ENCODE peak calls at places on chromosomes 1 and 21, in four cellular contexts. One of them, this sample, is unnamed.

GRCh38 chr21:42677339-42678117 is 24.1 kb downstream of the PDE9A start:
- DNase-seq in K562: no peak
- DNase-seq in HepG2: no peak
- DNase-seq in endothelial cell of umbilical vein: peak
- DNase-seq in this sample: no peak

GRCh38 chr1:169538998-169539871 is 47.0 kb downstream of the F5 start:
- DNase-seq in K562: no peak
- DNase-seq in endothelial cell of umbilical vein: no peak
- DNase-seq in HepG2: peak
- DNase-seq in this sample: peak

GRCh38 chr1:234692961-234693360 is 83.0 kb upstream of the IRF2BP2 start:
- DNase-seq in HepG2: no peak
- DNase-seq in endothelial cell of umbilical vein: no peak
- DNase-seq in K562: no peak
- DNase-seq in this sample: no peak

GRCh38 chr21:46648539-46648938 is 13.1 kb downstream of the PRMT2 start:
- DNase-seq in HepG2: no peak
- DNase-seq in K562: no peak
- DNase-seq in endothelial cell of umbilical vein: no peak
- DNase-seq in this sample: no peak

GRCh38 chr1:205633421-205633976 is 1.7 kb upstream of the ELK4 start:
- DNase-seq in K562: no peak
- DNase-seq in HepG2: no peak
- DNase-seq in endothelial cell of umbilical vein: peak
- DNase-seq in this sample: no peak

GRCh38 chr1:203267912-203268311 is 37.4 kb upstream of the BTG2 start:
- DNase-seq in HepG2: no peak
- DNase-seq in endothelial cell of umbilical vein: no peak
- DNase-seq in K562: no peak
- DNase-seq in this sample: no peak

GRCh38 chr1:94298861-94299260 is 61.5 kb upstream of the ARHGAP29 start:
- DNase-seq in HepG2: peak
- DNase-seq in K562: no peak
- DNase-seq in endothelial cell of umbilical vein: peak
- DNase-seq in this sample: no peak

GRCh38 chr21:33071878-33072306 is 2.0 kb downstream of the OLIG1 start:
- DNase-seq in endothelial cell of umbilical vein: peak
- DNase-seq in HepG2: no peak
- DNase-seq in K562: no peak
- DNase-seq in this sample: no peak

GRCh38 chr1:7427066-7427465 is 344.0 kb upstream of the VAMP3 start:
- DNase-seq in endothelial cell of umbilical vein: no peak
- DNase-seq in K562: no peak
- DNase-seq in HepG2: no peak
- DNase-seq in this sample: no peak

GRCh38 chr1:97797403-97798183 is 123.2 kb downstream of the DPYD start:
- DNase-seq in HepG2: no peak
- DNase-seq in endothelial cell of umbilical vein: peak
- DNase-seq in K562: no peak
- DNase-seq in this sample: no peak

GRCh38 chr21:44024895-44025353 is 12.8 kb downstream of the TRAPPC10 start:
- DNase-seq in K562: no peak
- DNase-seq in HepG2: no peak
- DNase-seq in endothelial cell of umbilical vein: peak
- DNase-seq in this sample: no peak

GRCh38 chr1:208332036-208332773 is 88.0 kb upstream of the PLXNA2 start:
- DNase-seq in K562: no peak
- DNase-seq in HepG2: no peak
- DNase-seq in endothelial cell of umbilical vein: no peak
- DNase-seq in this sample: no peak

GRCh38 chr1:200909757-200910239 is 15.1 kb downstream of the INAVA start:
- DNase-seq in HepG2: no peak
- DNase-seq in endothelial cell of umbilical vein: no peak
- DNase-seq in K562: no peak
- DNase-seq in this sample: no peak

GRCh38 chr1:91564888-91565700 is 64.4 kb downstream of the CDC7 start:
- DNase-seq in K562: no peak
- DNase-seq in endothelial cell of umbilical vein: no peak
- DNase-seq in HepG2: no peak
- DNase-seq in this sample: no peak

GRCh38 chr1:204319462-204319861 is 40.3 kb downstream of the PLEKHA6 start:
- DNase-seq in HepG2: no peak
- DNase-seq in K562: peak
- DNase-seq in endothelial cell of umbilical vein: peak
- DNase-seq in this sample: peak

GRCh38 chr1:6519935-6520621 is 28.6 kb upstream of the PLEKHG5 start:
- DNase-seq in K562: no peak
- DNase-seq in HepG2: no peak
- DNase-seq in endothelial cell of umbilical vein: no peak
- DNase-seq in this sample: no peak

GRCh38 chr1:70211536-70211935 is 6.2 kb upstream of the LRRC40 start:
- DNase-seq in HepG2: no peak
- DNase-seq in K562: no peak
- DNase-seq in endothelial cell of umbilical vein: no peak
- DNase-seq in this sample: no peak

GRCh38 chr21:38982096-38982495 is 176.4 kb downstream of the ETS2 start:
- DNase-seq in HepG2: peak
- DNase-seq in K562: no peak
- DNase-seq in endothelial cell of umbilical vein: no peak
- DNase-seq in this sample: no peak

GRCh38 chr1:91731815-91732214 is 154.1 kb downstream of the TGFBR3 start:
- DNase-seq in endothelial cell of umbilical vein: peak
- DNase-seq in K562: no peak
- DNase-seq in HepG2: no peak
- DNase-seq in this sample: no peak

GRCh38 chr1:91537281-91538069 is 36.8 kb downstream of the CDC7 start:
- DNase-seq in endothelial cell of umbilical vein: no peak
- DNase-seq in HepG2: no peak
- DNase-seq in K562: no peak
- DNase-seq in this sample: no peak

GRCh38 chr1:90133133-90133532 is 138.2 kb downstream of the ZNF326 start:
- DNase-seq in HepG2: peak
- DNase-seq in K562: peak
- DNase-seq in endothelial cell of umbilical vein: peak
- DNase-seq in this sample: peak

GRCh38 chr1:213131851-213132655 is 81.0 kb downstream of the RPS6KC1 start:
- DNase-seq in K562: no peak
- DNase-seq in endothelial cell of umbilical vein: peak
- DNase-seq in HepG2: peak
- DNase-seq in this sample: no peak

GRCh38 chr1:90114521-90115141 is 119.7 kb downstream of the ZNF326 start:
- DNase-seq in endothelial cell of umbilical vein: peak
- DNase-seq in K562: peak
- DNase-seq in HepG2: peak
- DNase-seq in this sample: peak

GRCh38 chr1:207578796-207579435 is 66.0 kb upstream of the CR1L start:
- DNase-seq in K562: no peak
- DNase-seq in endothelial cell of umbilical vein: no peak
- DNase-seq in HepG2: no peak
- DNase-seq in this sample: no peak

GRCh38 chr1:43067856-43068751 is 104.0 kb downstream of the EBNA1BP2 start:
- DNase-seq in HepG2: no peak
- DNase-seq in endothelial cell of umbilical vein: no peak
- DNase-seq in K562: no peak
- DNase-seq in this sample: no peak

GRCh38 chr1:35443768-35444518 is 113.3 kb downstream of the KIAA0319L start:
- DNase-seq in K562: no peak
- DNase-seq in endothelial cell of umbilical vein: no peak
- DNase-seq in HepG2: peak
- DNase-seq in this sample: no peak

GRCh38 chr1:65020774-65021173 is 54.4 kb upstream of the JAK1 start:
- DNase-seq in K562: no peak
- DNase-seq in HepG2: peak
- DNase-seq in endothelial cell of umbilical vein: peak
- DNase-seq in this sample: no peak

GRCh38 chr1:115727706-115728249 is 40.7 kb downstream of the CASQ2 start:
- DNase-seq in HepG2: peak
- DNase-seq in K562: no peak
- DNase-seq in endothelial cell of umbilical vein: no peak
- DNase-seq in this sample: no peak

GRCh38 chr1:40884055-40884795 is 22.1 kb upstream of the CITED4 start:
- DNase-seq in K562: no peak
- DNase-seq in endothelial cell of umbilical vein: no peak
- DNase-seq in HepG2: no peak
- DNase-seq in this sample: no peak

GRCh38 chr1:59560807-59561450 is 253.8 kb upstream of the HOOK1 start:
- DNase-seq in HepG2: peak
- DNase-seq in endothelial cell of umbilical vein: peak
- DNase-seq in K562: no peak
- DNase-seq in this sample: no peak

DNA sequence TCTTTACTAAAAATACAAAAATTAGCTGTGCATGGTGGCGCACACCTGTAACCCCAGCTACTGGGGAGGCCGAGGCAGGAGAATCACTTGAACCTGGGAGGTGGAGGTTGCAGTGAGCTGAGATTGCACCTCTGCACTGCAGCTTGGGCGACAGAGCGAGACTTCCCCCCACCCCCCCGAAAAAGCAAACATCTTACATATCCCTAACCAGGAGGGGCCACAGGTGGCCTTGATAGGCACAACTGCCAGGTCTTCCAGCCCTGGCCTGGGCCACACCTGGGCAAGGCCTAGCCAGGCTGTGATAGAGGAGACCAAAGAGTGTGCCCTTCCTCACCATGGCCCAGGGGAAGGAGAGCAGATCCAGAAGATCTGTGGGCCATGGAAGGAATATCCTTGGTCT is 28.6 kb upstream of the POU3F1 start:
- DNase-seq in endothelial cell of umbilical vein: no peak
- DNase-seq in HepG2: no peak
- DNase-seq in K562: no peak
- DNase-seq in this sample: no peak
- TF ChIP-seq JUN in endothelial cell of umbilical vein: no peak
- TF ChIP-seq JUN in HepG2: no peak
- TF ChIP-seq JUN in K562: no peak
- TF ChIP-seq JUN in this sample: no peak

GRCh38 chr1:185289880-185290279 is 27.2 kb downstream of the IVNS1ABP start:
- DNase-seq in HepG2: no peak
- DNase-seq in K562: no peak
- DNase-seq in endothelial cell of umbilical vein: no peak
- DNase-seq in this sample: no peak
- TF ChIP-seq MAX in HepG2: no peak
- TF ChIP-seq MAX in K562: no peak
- TF ChIP-seq MAX in endothelial cell of umbilical vein: no peak
- TF ChIP-seq MAX in this sample: no peak

DNA sequence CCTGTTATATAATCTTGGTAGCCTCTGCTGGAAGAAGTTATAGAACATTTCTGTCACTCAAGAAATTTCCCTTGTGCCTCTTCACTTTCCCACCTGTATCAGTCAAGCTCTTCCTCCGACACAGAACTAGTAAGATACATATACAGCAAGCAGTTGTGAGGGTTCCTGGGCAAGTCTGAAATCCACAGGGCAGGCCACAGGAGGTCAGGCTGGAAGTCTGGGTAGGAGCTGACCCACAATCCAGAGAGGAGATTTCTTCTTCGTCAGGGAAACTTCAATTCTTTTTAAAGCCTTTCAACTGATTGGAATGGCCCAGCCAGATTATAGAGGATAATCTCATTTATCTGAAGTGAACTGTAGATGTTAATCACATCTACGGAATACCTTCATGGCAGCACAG is 96.4 kb upstream of the FMN2 start:
- DNase-seq in endothelial cell of umbilical vein: no peak
- DNase-seq in HepG2: no peak
- DNase-seq in K562: no peak
- DNase-seq in this sample: no peak
- TF ChIP-seq MYC in endothelial cell of umbilical vein: no peak
- TF ChIP-seq MYC in HepG2: no peak
- TF ChIP-seq MYC in K562: no peak
- TF ChIP-seq MYC in this sample: no peak

DNA sequence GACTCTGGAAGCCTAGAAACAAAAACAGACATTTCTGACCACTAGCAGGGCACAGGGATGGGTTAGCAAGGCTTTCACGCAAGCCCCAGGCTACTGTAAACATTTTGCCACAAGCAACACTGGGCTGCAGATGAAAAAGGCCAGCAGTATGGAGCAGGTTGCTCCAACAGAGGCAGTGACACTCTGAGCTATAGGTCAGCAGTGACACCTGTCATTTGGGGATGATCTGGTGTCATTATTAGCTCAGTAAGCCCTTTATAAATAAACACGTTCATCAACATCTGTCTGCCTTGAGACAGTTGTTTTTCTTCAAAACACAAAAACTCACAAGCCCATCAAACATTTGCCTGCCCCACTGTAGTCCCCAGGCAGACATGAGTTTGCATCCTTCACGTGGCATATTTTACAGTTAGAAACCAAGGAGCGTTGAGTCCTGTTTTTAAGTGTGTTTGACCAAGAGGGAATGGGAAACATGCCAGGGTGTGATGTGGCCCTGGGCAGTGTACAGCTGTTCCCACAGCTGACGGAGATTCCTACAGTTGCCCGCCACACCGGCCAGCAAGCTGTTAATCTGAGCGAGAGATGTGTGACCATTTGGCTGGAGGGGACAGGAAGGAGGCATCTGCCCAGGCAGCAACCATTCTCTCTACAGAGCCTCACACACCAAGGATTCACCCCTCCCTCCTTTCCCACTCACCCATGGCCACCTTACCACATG is 66.7 kb downstream of the KCNN3 start:
- DNase-seq in HepG2: no peak
- DNase-seq in K562: no peak
- DNase-seq in endothelial cell of umbilical vein: no peak
- DNase-seq in this sample: no peak
- TF ChIP-seq JUN in HepG2: no peak
- TF ChIP-seq JUN in K562: no peak
- TF ChIP-seq JUN in endothelial cell of umbilical vein: no peak
- TF ChIP-seq JUN in this sample: no peak

DNA sequence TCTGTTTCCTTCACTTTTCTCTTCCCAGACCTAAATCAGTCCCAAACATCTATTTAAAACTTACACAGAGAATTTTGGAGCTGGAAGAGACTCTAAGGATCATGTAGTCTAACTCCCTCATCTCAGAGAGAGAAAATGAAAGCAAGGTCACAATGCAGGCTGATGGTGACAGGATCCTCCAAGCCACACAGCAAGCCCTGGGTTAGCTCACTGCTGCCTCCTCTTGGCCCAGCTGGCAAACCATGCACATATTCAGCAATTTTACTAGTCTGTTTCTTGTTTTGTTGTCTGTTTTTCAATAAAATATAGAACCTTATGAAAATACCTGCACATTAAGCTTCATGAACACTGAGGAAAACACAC is 27.7 kb upstream of the LY9 start:
- DNase-seq in endothelial cell of umbilical vein: no peak
- DNase-seq in HepG2: peak
- DNase-seq in K562: no peak
- DNase-seq in this sample: no peak
- TF ChIP-seq MAX in endothelial cell of umbilical vein: no peak
- TF ChIP-seq MAX in HepG2: no peak
- TF ChIP-seq MAX in K562: no peak
- TF ChIP-seq MAX in this sample: no peak